ENCODE peak calls at places on chromosomes 12 and 14, in eight cellular contexts. One of them, this sample, is unnamed.

GRCh38 chr12:117882181-117882580 is 86.6 kb downstream of the KSR2 start:
- DNase-seq in neural crest cell: no peak
- DNase-seq in CD8-positive, alpha-beta memory T cell: no peak
- DNase-seq in activated effector memory CD4-positive, alpha-beta T cell treated with Interleukin-2 at 50 U/mL for 16 hours: no peak
- DNase-seq in activated CD4-positive, alpha-beta T cell treated with anti-CD3 and anti-CD28 coated beads, Interleukin-2, amount 50 U/mL, for 24 hours: no peak
- DNase-seq in GOT3: no peak
- DNase-seq in T-helper 2 cell: no peak
- DNase-seq in HEK293T: no peak
- DNase-seq in this sample: no peak

GRCh38 chr12:111103583-111103982 is 183.2 kb upstream of the MYL2 start:
- DNase-seq in neural crest cell: no peak
- DNase-seq in CD8-positive, alpha-beta memory T cell: no peak
- DNase-seq in activated effector memory CD4-positive, alpha-beta T cell treated with Interleukin-2 at 50 U/mL for 16 hours: no peak
- DNase-seq in activated CD4-positive, alpha-beta T cell treated with anti-CD3 and anti-CD28 coated beads, Interleukin-2, amount 50 U/mL, for 24 hours: no peak
- DNase-seq in GOT3: no peak
- DNase-seq in T-helper 2 cell: no peak
- DNase-seq in HEK293T: no peak
- DNase-seq in this sample: no peak

GRCh38 chr12:15584366-15585041 is 204.7 kb downstream of the EPS8 start:
- DNase-seq in neural crest cell: no peak
- DNase-seq in CD8-positive, alpha-beta memory T cell: peak
- DNase-seq in activated effector memory CD4-positive, alpha-beta T cell treated with Interleukin-2 at 50 U/mL for 16 hours: no peak
- DNase-seq in activated CD4-positive, alpha-beta T cell treated with anti-CD3 and anti-CD28 coated beads, Interleukin-2, amount 50 U/mL, for 24 hours: no peak
- DNase-seq in GOT3: no peak
- DNase-seq in T-helper 2 cell: peak
- DNase-seq in HEK293T: peak
- DNase-seq in this sample: no peak

GRCh38 chr12:100234591-100235304 is 32.1 kb downstream of the DEPDC4 start:
- DNase-seq in neural crest cell: no peak
- DNase-seq in CD8-positive, alpha-beta memory T cell: peak
- DNase-seq in activated effector memory CD4-positive, alpha-beta T cell treated with Interleukin-2 at 50 U/mL for 16 hours: no peak
- DNase-seq in activated CD4-positive, alpha-beta T cell treated with anti-CD3 and anti-CD28 coated beads, Interleukin-2, amount 50 U/mL, for 24 hours: no peak
- DNase-seq in GOT3: no peak
- DNase-seq in T-helper 2 cell: peak
- DNase-seq in HEK293T: peak
- DNase-seq in this sample: no peak

GRCh38 chr14:30180219-30180618 is 252.6 kb upstream of the PRKD1 start:
- DNase-seq in neural crest cell: no peak
- DNase-seq in CD8-positive, alpha-beta memory T cell: no peak
- DNase-seq in activated effector memory CD4-positive, alpha-beta T cell treated with Interleukin-2 at 50 U/mL for 16 hours: no peak
- DNase-seq in activated CD4-positive, alpha-beta T cell treated with anti-CD3 and anti-CD28 coated beads, Interleukin-2, amount 50 U/mL, for 24 hours: no peak
- DNase-seq in GOT3: no peak
- DNase-seq in T-helper 2 cell: no peak
- DNase-seq in HEK293T: no peak
- DNase-seq in this sample: no peak

GRCh38 chr14:103867020-103867419 is 19.6 kb upstream of the PPP1R13B start:
- DNase-seq in neural crest cell: no peak
- DNase-seq in CD8-positive, alpha-beta memory T cell: no peak
- DNase-seq in activated effector memory CD4-positive, alpha-beta T cell treated with Interleukin-2 at 50 U/mL for 16 hours: no peak
- DNase-seq in activated CD4-positive, alpha-beta T cell treated with anti-CD3 and anti-CD28 coated beads, Interleukin-2, amount 50 U/mL, for 24 hours: no peak
- DNase-seq in GOT3: no peak
- DNase-seq in T-helper 2 cell: no peak
- DNase-seq in HEK293T: no peak
- DNase-seq in this sample: no peak

GRCh38 chr12:10557766-10558165 is 52.1 kb downstream of the EIF2S3B start:
- DNase-seq in neural crest cell: no peak
- DNase-seq in CD8-positive, alpha-beta memory T cell: no peak
- DNase-seq in activated effector memory CD4-positive, alpha-beta T cell treated with Interleukin-2 at 50 U/mL for 16 hours: no peak
- DNase-seq in activated CD4-positive, alpha-beta T cell treated with anti-CD3 and anti-CD28 coated beads, Interleukin-2, amount 50 U/mL, for 24 hours: no peak
- DNase-seq in GOT3: no peak
- DNase-seq in T-helper 2 cell: no peak
- DNase-seq in HEK293T: no peak
- DNase-seq in this sample: no peak

GRCh38 chr12:25301798-25302197 is 51.1 kb upstream of the KRAS start:
- DNase-seq in neural crest cell: no peak
- DNase-seq in CD8-positive, alpha-beta memory T cell: no peak
- DNase-seq in activated effector memory CD4-positive, alpha-beta T cell treated with Interleukin-2 at 50 U/mL for 16 hours: no peak
- DNase-seq in activated CD4-positive, alpha-beta T cell treated with anti-CD3 and anti-CD28 coated beads, Interleukin-2, amount 50 U/mL, for 24 hours: no peak
- DNase-seq in GOT3: no peak
- DNase-seq in T-helper 2 cell: no peak
- DNase-seq in HEK293T: no peak
- DNase-seq in this sample: no peak